ENCODE peak calls at places on chromosomes 5 and 9, in eight cellular contexts. I is stomach, L is GM12878, W is HL-60, D is suprapubic skin, X is sigmoid colon, C is transverse colon, V is HCT116. Y is an unnamed sample.

GRCh38 chr5:172958268-172959046 is 767 bp upstream of the RPL26L1 start:
- DNase-seq in I (peak), L (no peak), W (no peak), D (peak), X (peak), C (peak), V (peak), Y (peak)

GRCh38 chr5:16660982-16661381 is 44.2 kb upstream of the RETREG1 start:
- DNase-seq in I (no peak), L (no peak), W (no peak), D (no peak), X (no peak), C (no peak), V (no peak), Y (no peak)

GRCh38 chr5:10838038-10838437 is 77.0 kb upstream of the DAP start:
- DNase-seq in I (no peak), L (no peak), W (no peak), D (no peak), X (no peak), C (no peak), V (no peak), Y (no peak)

GRCh38 chr9:110056062-110056461 is 151.9 kb downstream of the C9orf152 start:
- DNase-seq in I (no peak), L (no peak), W (no peak), D (no peak), X (no peak), C (no peak), V (no peak), Y (no peak)

GRCh38 chr5:181203842-181204560 is 995 bp downstream of the TRIM7 start:
- DNase-seq in I (no peak), L (no peak), W (no peak), D (no peak), X (peak), C (no peak), V (no peak), Y (no peak)

GRCh38 chr9:130215341-130216119 is 43.3 kb downstream of the NCS1 start:
- DNase-seq in I (no peak), L (no peak), W (peak), D (no peak), X (peak), C (no peak), V (no peak), Y (no peak)

GRCh38 chr5:119269061-119269579 is 86.7 kb upstream of the TNFAIP8 start:
- DNase-seq in I (peak), L (no peak), W (no peak), D (no peak), X (peak), C (peak), V (peak), Y (peak)

GRCh38 chr5:90144625-90145327 is 264.8 kb downstream of the CETN3 start:
- DNase-seq in I (no peak), L (no peak), W (no peak), D (no peak), X (no peak), C (no peak), V (no peak), Y (no peak)

GRCh38 chr9:14315754-14316573 is 2.0 kb upstream of the NFIB start:
- DNase-seq in I (no peak), L (no peak), W (no peak), D (no peak), X (no peak), C (peak), V (no peak), Y (peak)

GRCh38 chr5:167311340-167311739 is 980.1 kb upstream of the WWC1 start:
- DNase-seq in I (no peak), L (no peak), W (no peak), D (no peak), X (no peak), C (no peak), V (no peak), Y (no peak)

GRCh38 chr9:136100700-136101614 is 5.9 kb upstream of the NACC2 start:
- DNase-seq in I (no peak), L (no peak), W (no peak), D (no peak), X (no peak), C (no peak), V (no peak), Y (no peak)

GRCh38 chr5:146967646-146968045 is 89.1 kb upstream of the PPP2R2B start:
- DNase-seq in I (no peak), L (no peak), W (no peak), D (no peak), X (no peak), C (no peak), V (no peak), Y (no peak)

GRCh38 chr9:124054671-124055212 is 43.2 kb downstream of the LHX2 start:
- DNase-seq in I (no peak), L (peak), W (no peak), D (no peak), X (no peak), C (no peak), V (no peak), Y (no peak)

GRCh38 chr5:2752875-2753435 is 1.5 kb upstream of the IRX2 start:
- DNase-seq in I (peak), L (no peak), W (no peak), D (no peak), X (no peak), C (no peak), V (no peak), Y (peak)

GRCh38 chr5:122385786-122386185 is 73.7 kb downstream of the SNCAIP start:
- DNase-seq in I (no peak), L (no peak), W (no peak), D (no peak), X (no peak), C (no peak), V (no peak), Y (no peak)

GRCh38 chr9:96386157-96386556 is 2.6 kb upstream of the SLC35D2 start:
- DNase-seq in I (no peak), L (no peak), W (no peak), D (no peak), X (no peak), C (no peak), V (no peak), Y (no peak)

GRCh38 chr9:89596937-89597555 is 7.8 kb upstream of the GADD45G start:
- DNase-seq in I (no peak), L (no peak), W (no peak), D (peak), X (no peak), C (no peak), V (no peak), Y (no peak)

GRCh38 chr9:123689701-123690428 is 240.1 kb downstream of the DENND1A start:
- DNase-seq in I (no peak), L (no peak), W (no peak), D (no peak), X (no peak), C (no peak), V (no peak), Y (no peak)

GRCh38 chr9:89750117-89750551 is 145.3 kb downstream of the GADD45G start:
- DNase-seq in I (no peak), L (no peak), W (no peak), D (no peak), X (no peak), C (no peak), V (no peak), Y (no peak)

GRCh38 chr9:85421641-85422040 is 320.1 kb downstream of the AGTPBP1 start:
- DNase-seq in I (no peak), L (no peak), W (no peak), D (no peak), X (no peak), C (no peak), V (no peak), Y (no peak)

GRCh38 chr5:132819468-132819867 is 6.4 kb downstream of the SOWAHA start:
- DNase-seq in I (peak), L (no peak), W (no peak), D (peak), X (no peak), C (no peak), V (no peak), Y (no peak)

GRCh38 chr5:124995451-124995850 is 249.0 kb upstream of the ZNF608 start:
- DNase-seq in I (no peak), L (no peak), W (no peak), D (no peak), X (no peak), C (no peak), V (no peak), Y (no peak)

GRCh38 chr9:89022902-89023301 is 31.6 kb downstream of the S1PR3 start:
- DNase-seq in I (peak), L (no peak), W (no peak), D (no peak), X (no peak), C (no peak), V (no peak), Y (peak)

GRCh38 chr9:6833518-6834192 is 75.9 kb downstream of the KDM4C start:
- DNase-seq in I (no peak), L (no peak), W (no peak), D (no peak), X (no peak), C (no peak), V (no peak), Y (no peak)

GRCh38 chr5:93378073-93378472 is 202.9 kb downstream of the NR2F1-AS1 start:
- DNase-seq in I (no peak), L (no peak), W (no peak), D (no peak), X (no peak), C (no peak), V (no peak), Y (no peak)

GRCh38 chr9:123925161-123925560 is 4.8 kb downstream of the DENND1A start:
- DNase-seq in I (no peak), L (no peak), W (no peak), D (no peak), X (no peak), C (no peak), V (no peak), Y (no peak)

GRCh38 chr5:67537439-67538342 is 341.1 kb upstream of the CD180 start:
- DNase-seq in I (no peak), L (no peak), W (no peak), D (no peak), X (no peak), C (no peak), V (no peak), Y (no peak)

GRCh38 chr5:33726422-33727165 is 165.2 kb downstream of the ADAMTS12 start:
- DNase-seq in I (no peak), L (no peak), W (no peak), D (no peak), X (no peak), C (no peak), V (no peak), Y (no peak)

GRCh38 chr5:31935702-31936347 is 238.3 kb downstream of the GOLPH3 start:
- DNase-seq in I (peak), L (no peak), W (no peak), D (peak), X (no peak), C (no peak), V (no peak), Y (no peak)

GRCh38 chr5:34411470-34412346 is 244.4 kb upstream of the RAI14 start:
- DNase-seq in I (no peak), L (no peak), W (no peak), D (no peak), X (no peak), C (no peak), V (no peak), Y (no peak)

GRCh38 chr9:98502311-98502975 is 206.3 kb downstream of the GABBR2 start:
- DNase-seq in I (no peak), L (no peak), W (no peak), D (no peak), X (no peak), C (no peak), V (no peak), Y (no peak)

GRCh38 chr9:114364528-114365041 is 23.2 kb downstream of the AKNA start:
- DNase-seq in I (no peak), L (no peak), W (peak), D (no peak), X (no peak), C (no peak), V (no peak), Y (no peak)

GRCh38 chr9:137786511-137786920 is 91.1 kb upstream of the CACNA1B start:
- DNase-seq in I (no peak), L (no peak), W (no peak), D (no peak), X (peak), C (no peak), V (no peak), Y (peak)

DNA sequence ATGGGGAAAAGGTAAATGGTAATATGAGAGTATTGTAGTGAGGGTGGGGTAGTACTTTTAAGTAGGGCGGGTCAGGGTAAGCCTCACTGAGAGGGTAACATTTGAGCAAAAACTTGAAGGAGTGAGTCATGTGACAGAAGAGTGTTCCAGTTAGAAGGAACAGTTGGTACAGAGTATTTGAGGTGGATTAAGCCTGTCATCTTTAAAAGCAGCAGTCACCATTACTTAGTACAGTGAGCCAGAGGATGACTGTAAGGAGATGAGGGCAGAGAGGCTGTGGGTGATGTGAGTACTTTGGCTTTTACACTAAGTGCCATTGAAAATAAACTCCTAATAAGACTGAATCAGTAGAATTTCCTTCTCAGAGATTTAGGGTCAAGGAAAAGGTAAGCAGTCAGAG is 54.8 kb downstream of the UBAP1 start:
- DNase-seq in I (no peak), L (no peak), W (no peak), D (no peak), X (no peak), C (no peak), V (no peak), Y (no peak)
- TF ChIP-seq POLR2AphosphoS5 in I (no peak), L (no peak), W (no peak), D (no peak), X (no peak), C (no peak), V (no peak), Y (no peak)

GRCh38 chr5:142153674-142154448 is 45.3 kb downstream of the NDFIP1 start:
- DNase-seq in I (no peak), L (no peak), W (no peak), D (no peak), X (no peak), C (no peak), V (no peak), Y (no peak)

GRCh38 chr5:142150431-142150830 is 41.9 kb downstream of the NDFIP1 start:
- DNase-seq in I (no peak), L (no peak), W (no peak), D (no peak), X (no peak), C (no peak), V (no peak), Y (no peak)

GRCh38 chr5:142151436-142152382 is 43.1 kb downstream of the NDFIP1 start:
- DNase-seq in I (peak), L (peak), W (no peak), D (no peak), X (no peak), C (peak), V (peak), Y (peak)

GRCh38 chr5:142149363-142149762 is 40.8 kb downstream of the NDFIP1 start:
- DNase-seq in I (no peak), L (no peak), W (no peak), D (no peak), X (no peak), C (no peak), V (no peak), Y (no peak)

GRCh38 chr5:142152383-142152730 is 43.8 kb downstream of the NDFIP1 start:
- DNase-seq in I (no peak), L (no peak), W (no peak), D (no peak), X (no peak), C (no peak), V (peak), Y (no peak)
- H3K4me3 ChIP-seq in I (no peak), L (no peak), W (no peak), D (no peak), X (no peak), C (no peak), V (no peak), Y (no peak)

DNA sequence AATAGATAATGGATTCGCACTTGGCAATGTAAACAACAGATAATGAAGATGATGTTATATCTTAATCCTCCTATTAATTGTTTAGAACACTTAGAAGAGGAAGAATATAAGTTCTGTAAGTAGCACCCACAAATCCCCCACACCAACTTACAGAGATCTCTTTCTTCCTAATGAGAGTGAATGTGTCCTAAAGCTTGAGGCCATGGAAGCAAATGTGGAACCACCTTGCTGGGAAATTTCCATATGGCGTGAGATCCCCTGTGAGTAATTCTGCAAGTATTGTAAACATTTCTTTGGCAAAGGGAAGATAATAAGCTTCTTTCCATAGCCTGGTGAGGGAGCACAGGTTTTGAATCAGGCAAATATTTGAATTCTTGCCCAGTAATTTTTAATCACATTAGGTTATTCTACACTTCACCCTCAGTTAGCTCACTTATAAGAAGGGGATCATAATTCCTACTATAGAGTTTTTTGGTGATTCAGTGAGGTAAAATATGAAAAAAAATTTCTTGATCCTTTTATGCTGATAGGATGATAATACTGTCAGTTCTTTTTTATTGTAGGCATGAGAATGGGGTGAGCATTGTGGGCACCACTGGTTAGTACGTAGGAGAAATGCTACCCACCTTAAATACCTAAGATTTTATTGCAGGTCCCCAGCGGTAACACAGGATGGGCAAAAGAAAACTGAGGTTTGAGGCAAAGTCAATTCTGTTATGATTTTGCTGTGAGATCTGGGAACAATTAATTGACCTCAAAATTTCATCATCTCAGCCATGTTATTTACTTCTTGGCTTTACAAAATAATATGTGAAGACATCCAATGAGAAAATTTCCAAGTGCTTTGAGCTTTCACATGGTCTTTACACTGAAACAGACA is 574.8 kb downstream of the PSAT1 start:
- DNase-seq in I (no peak), L (no peak), W (no peak), D (no peak), X (no peak), C (no peak), V (peak), Y (no peak)
- TF ChIP-seq POLR2AphosphoS5 in I (no peak), L (no peak), W (no peak), D (no peak), X (no peak), C (no peak), V (no peak), Y (no peak)

GRCh38 chr9:127858041-127858512 is 3.6 kb upstream of the ENG start:
- DNase-seq in I (no peak), L (no peak), W (no peak), D (no peak), X (no peak), C (no peak), V (no peak), Y (no peak)
- H3K4me3 ChIP-seq in I (no peak), L (no peak), W (no peak), D (no peak), X (no peak), C (no peak), V (no peak), Y (no peak)

GRCh38 chr5:115545065-115545882 is 699 bp upstream of the FEM1C start:
- DNase-seq in I (no peak), L (no peak), W (peak), D (no peak), X (no peak), C (peak), V (peak), Y (no peak)

GRCh38 chr5:115543365-115543700 is 1.2 kb downstream of the FEM1C start:
- DNase-seq in I (no peak), L (no peak), W (no peak), D (no peak), X (no peak), C (peak), V (no peak), Y (no peak)

GRCh38 chr5:115543931-115544370 is 624 bp downstream of the FEM1C start:
- DNase-seq in I (peak), L (no peak), W (no peak), D (no peak), X (peak), C (peak), V (no peak), Y (no peak)

GRCh38 chr5:115542651-115543364 is 1.8 kb downstream of the FEM1C start:
- DNase-seq in I (no peak), L (no peak), W (no peak), D (no peak), X (no peak), C (no peak), V (no peak), Y (no peak)

GRCh38 chr5:115544371-115545064 is at the start of gene FEM1C:
- DNase-seq in I (peak), L (peak), W (peak), D (peak), X (peak), C (peak), V (peak), Y (peak)
- TF ChIP-seq POLR2AphosphoS5 in I (peak), L (peak), W (peak), D (peak), X (peak), C (peak), V (peak), Y (peak)

GRCh38 chr9:94553029-94553938 is 1.6 kb upstream of the PCAT7 start:
- DNase-seq in I (peak), L (no peak), W (no peak), D (no peak), X (no peak), C (peak), V (no peak), Y (no peak)
- H3K4me3 ChIP-seq in I (peak), L (no peak), W (no peak), D (no peak), X (no peak), C (peak), V (peak), Y (no peak)